ENCODE peak calls at places on chromosomes 7 and 10, in six cellular contexts. S is fibroblast of the aortic adventitia, Y is ovary, M is neural crest cell, H is K562, E is body of pancreas. T is an unnamed sample.

GRCh38 chr10:129864601-129865126 is 99.4 kb downstream of the EBF3 start:
- DNase-seq in S (peak; percentile 18), Y (no peak), M (no peak), H (no peak), E (no peak), T (no peak)

GRCh38 chr7:21542891-21543527 is at the start of gene DNAH11:
- DNase-seq in S (no peak), Y (peak; percentile 22), M (peak; percentile 50), H (peak; percentile 23), E (peak; percentile 54), T (peak; percentile 68)

GRCh38 chr7:45349102-45349501 is 191.5 kb downstream of the RAMP3 start:
- DNase-seq in S (no peak), Y (no peak), M (no peak), H (no peak), E (no peak), T (no peak)

GRCh38 chr7:125605241-125605640 is 675.6 kb upstream of the POT1 start:
- DNase-seq in S (peak; percentile 14), Y (no peak), M (no peak), H (peak; percentile 19), E (no peak), T (no peak)

GRCh38 chr7:36962367-36962766 is 238.1 kb upstream of the AOAH start:
- DNase-seq in S (no peak), Y (no peak), M (no peak), H (no peak), E (no peak), T (no peak)

GRCh38 chr7:40763319-40764287 is 628.8 kb downstream of the SUGCT start:
- DNase-seq in S (peak; percentile 55), Y (no peak), M (no peak), H (no peak), E (no peak), T (no peak)

GRCh38 chr10:61805091-61805490 is 96.4 kb upstream of the ARID5B start:
- DNase-seq in S (no peak), Y (no peak), M (no peak), H (no peak), E (no peak), T (no peak)

GRCh38 chr10:86942441-86943315 is 14.7 kb downstream of the MMRN2 start:
- DNase-seq in S (no peak), Y (peak; percentile 46), M (no peak), H (no peak), E (no peak), T (no peak)

GRCh38 chr10:59362991-59363390 is 642 bp upstream of the FAM13C start:
- DNase-seq in S (peak; percentile 46), Y (peak; percentile 70), M (peak; percentile 32), H (no peak), E (peak; percentile 65), T (no peak)

GRCh38 chr7:34315032-34315431 is 343.0 kb upstream of the NPSR1 start:
- DNase-seq in S (peak; percentile 90), Y (no peak), M (no peak), H (no peak), E (no peak), T (no peak)

GRCh38 chr10:19839090-19839489 is 22.9 kb downstream of the PLXDC2 start:
- DNase-seq in S (no peak), Y (no peak), M (no peak), H (no peak), E (no peak), T (no peak)

GRCh38 chr10:73813333-73813732 is 1.9 kb upstream of the NDST2 start:
- DNase-seq in S (no peak), Y (no peak), M (no peak), H (no peak), E (no peak), T (no peak)

GRCh38 chr7:73992104-73992562 is 35.8 kb upstream of the ELN start:
- DNase-seq in S (peak; percentile 94), Y (peak; percentile 48), M (no peak), H (no peak), E (peak; percentile 73), T (no peak)

GRCh38 chr7:87818336-87818735 is 57.8 kb downstream of the SLC25A40 start:
- DNase-seq in S (no peak), Y (no peak), M (no peak), H (no peak), E (no peak), T (no peak)

GRCh38 chr7:33339074-33339805 is 209.9 kb downstream of the BBS9 start:
- DNase-seq in S (peak; percentile 33), Y (no peak), M (no peak), H (no peak), E (no peak), T (no peak)

GRCh38 chr10:115851689-115852088 is 421.3 kb downstream of the GFRA1 start:
- DNase-seq in S (no peak), Y (no peak), M (no peak), H (no peak), E (no peak), T (no peak)

GRCh38 chr7:46725838-46726237 is 804.8 kb upstream of the IGFBP3 start:
- DNase-seq in S (peak; percentile 69), Y (no peak), M (no peak), H (no peak), E (no peak), T (no peak)

GRCh38 chr10:102096449-102096848 is 23.7 kb downstream of the LDB1 start:
- DNase-seq in S (no peak), Y (no peak), M (no peak), H (no peak), E (no peak), T (no peak)

GRCh38 chr10:90987383-90987782 is 66.5 kb upstream of the ANKRD1 start:
- DNase-seq in S (no peak), Y (no peak), M (no peak), H (no peak), E (no peak), T (no peak)

GRCh38 chr7:104943502-104944343 is 70.3 kb upstream of the KMT2E start:
- DNase-seq in S (peak; percentile 95), Y (peak; percentile 35), M (no peak), H (peak; percentile 81), E (peak; percentile 90), T (peak; percentile 49)

GRCh38 chr10:14532473-14533251 is 201.9 kb upstream of the FRMD4A start:
- DNase-seq in S (no peak), Y (no peak), M (no peak), H (no peak), E (peak; percentile 88), T (no peak)

GRCh38 chr7:18494821-18495408 is 634 bp upstream of the HDAC9 start:
- DNase-seq in S (peak; percentile 61), Y (no peak), M (no peak), H (no peak), E (no peak), T (no peak)

GRCh38 chr10:66455304-66455703 is 470.5 kb upstream of the LRRTM3 start:
- DNase-seq in S (no peak), Y (no peak), M (no peak), H (no peak), E (no peak), T (no peak)

GRCh38 chr10:30083934-30084333 is 24.5 kb upstream of the JCAD start:
- DNase-seq in S (no peak), Y (no peak), M (no peak), H (no peak), E (no peak), T (no peak)

GRCh38 chr7:101395376-101395775 is 32.7 kb downstream of the COL26A1 start:
- DNase-seq in S (no peak), Y (no peak), M (no peak), H (no peak), E (no peak), T (no peak)

GRCh38 chr7:27130540-27131389 is at the start of gene HOXA4:
- DNase-seq in S (peak; percentile 74), Y (peak; percentile 94), M (peak; percentile 64), H (no peak), E (peak; percentile 62), T (no peak)

GRCh38 chr7:27131390-27131819 is 848 bp upstream of the HOXA4 start:
- DNase-seq in S (no peak), Y (no peak), M (no peak), H (no peak), E (no peak), T (no peak)

GRCh38 chr7:27128034-27128433 is 2.5 kb downstream of the HOXA4 start:
- DNase-seq in S (peak; percentile 59), Y (no peak), M (no peak), H (no peak), E (no peak), T (no peak)

GRCh38 chr7:27128776-27129728 is 1.5 kb downstream of the HOXA4 start:
- DNase-seq in S (no peak), Y (peak; percentile 59), M (no peak), H (no peak), E (no peak), T (no peak)

DNA sequence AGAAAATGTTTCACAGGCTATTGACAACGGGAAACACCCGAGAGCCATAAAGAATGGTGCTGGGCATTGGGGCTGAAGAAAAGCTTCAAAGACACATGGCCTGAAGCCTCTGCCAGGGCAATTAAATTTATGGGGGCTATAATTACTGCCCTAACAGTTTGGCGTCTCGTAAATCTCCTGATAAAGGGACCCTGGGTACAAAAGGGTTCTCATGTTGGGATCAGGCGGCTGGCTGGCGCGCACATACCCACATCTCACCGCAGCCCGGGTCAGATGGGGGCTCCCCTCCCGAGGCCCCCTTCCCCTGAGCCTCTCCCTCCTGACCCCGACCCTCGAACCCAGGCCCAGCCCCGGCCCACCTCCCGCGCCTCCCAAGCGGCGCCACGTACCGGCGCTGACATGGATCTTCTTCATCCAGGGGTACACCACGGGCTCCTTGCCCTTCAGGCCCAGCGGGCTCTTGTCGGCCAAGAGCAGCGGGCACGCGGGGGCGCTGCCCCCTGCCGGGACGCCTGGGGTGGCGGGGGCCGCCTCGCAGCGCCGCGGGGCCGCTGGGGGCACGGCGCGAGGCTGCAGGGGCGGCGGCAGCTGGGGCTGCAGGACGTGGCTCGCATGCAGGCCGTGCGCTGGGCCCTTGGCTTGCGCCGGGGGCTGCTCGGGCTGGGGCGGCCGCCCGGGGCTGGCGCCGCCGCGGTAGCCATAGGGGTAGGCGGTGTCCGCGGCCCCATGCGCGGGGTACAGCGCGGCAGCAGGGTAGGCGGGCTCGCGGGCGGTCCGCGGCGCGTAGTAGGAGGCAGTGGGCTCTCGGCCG is 623 bp downstream of the HOXA4 start:
- DNase-seq in S (no peak), Y (peak; percentile 67), M (no peak), H (no peak), E (no peak), T (no peak)
- TF ChIP-seq CTCF in S (peak; percentile 7), Y (no peak), M (no peak), H (no peak), E (no peak), T (no peak)

GRCh38 chr7:70336536-70336935 is 738.3 kb downstream of the AUTS2 start:
- DNase-seq in S (no peak), Y (no peak), M (no peak), H (no peak), E (no peak), T (no peak)
- TF ChIP-seq CTCF in S (no peak), Y (no peak), M (no peak), H (no peak), E (no peak), T (no peak)

GRCh38 chr7:113404245-113404644 is 285.9 kb upstream of the SMIM30 start:
- DNase-seq in S (no peak), Y (no peak), M (no peak), H (peak; percentile 39), E (no peak), T (no peak)
- TF ChIP-seq CTCF in S (no peak), Y (no peak), M (peak; percentile 29), H (peak; percentile 42), E (no peak), T (peak; percentile 35)

GRCh38 chr10:93757136-93757535 is 600 bp upstream of the LGI1 start:
- DNase-seq in S (peak; percentile 26), Y (no peak), M (no peak), H (no peak), E (no peak), T (no peak)
- TF ChIP-seq CTCF in S (peak; percentile 41), Y (no peak), M (peak; percentile 41), H (no peak), E (no peak), T (peak; percentile 10)